ENCODE peak calls at places on chromosomes 4 and X, in six cellular contexts. One of them, this sample, is unnamed.
A peak's percentile ranks its signal among the peaks of the same experiment; 100 is the strongest.

GRCh38 chr4:140052050-140052449 is 101.9 kb downstream of the MAML3 start:
- DNase-seq in glutamatergic neuron: peak; percentile 40
- DNase-seq in mammary epithelial cell: peak; percentile 29
- DNase-seq in GM23338: peak; percentile 50
- DNase-seq in fibroblast of lung: peak; percentile 39
- DNase-seq in brain microvascular endothelial cell: peak; percentile 50
- DNase-seq in this sample: peak; percentile 48

GRCh38 chrX:110733166-110733565 is 62.5 kb downstream of the CHRDL1 start:
- DNase-seq in glutamatergic neuron: no peak
- DNase-seq in mammary epithelial cell: peak; percentile 40
- DNase-seq in GM23338: no peak
- DNase-seq in fibroblast of lung: peak; percentile 41
- DNase-seq in brain microvascular endothelial cell: no peak
- DNase-seq in this sample: no peak

GRCh38 chrX:96407501-96407900 is 277.1 kb upstream of the DIAPH2 start:
- DNase-seq in glutamatergic neuron: no peak
- DNase-seq in mammary epithelial cell: no peak
- DNase-seq in GM23338: no peak
- DNase-seq in fibroblast of lung: peak; percentile 56
- DNase-seq in brain microvascular endothelial cell: peak; percentile 61
- DNase-seq in this sample: peak; percentile 69

GRCh38 chr4:48268956-48269860 is at the start of gene TEC:
- DNase-seq in glutamatergic neuron: peak; percentile 61
- DNase-seq in mammary epithelial cell: no peak
- DNase-seq in GM23338: peak; percentile 80
- DNase-seq in fibroblast of lung: peak; percentile 21
- DNase-seq in brain microvascular endothelial cell: no peak
- DNase-seq in this sample: no peak

GRCh38 chr4:109928327-109929045 is 15.8 kb downstream of the EGF start:
- DNase-seq in glutamatergic neuron: no peak
- DNase-seq in mammary epithelial cell: no peak
- DNase-seq in GM23338: peak; percentile 34
- DNase-seq in fibroblast of lung: no peak
- DNase-seq in brain microvascular endothelial cell: no peak
- DNase-seq in this sample: no peak

GRCh38 chr4:76968937-76969336 is 19.4 kb downstream of the SEPTIN11 start:
- DNase-seq in glutamatergic neuron: no peak
- DNase-seq in mammary epithelial cell: no peak
- DNase-seq in GM23338: no peak
- DNase-seq in fibroblast of lung: no peak
- DNase-seq in brain microvascular endothelial cell: no peak
- DNase-seq in this sample: no peak

GRCh38 chr4:142845293-142846070 is 619 bp downstream of the INPP4B start:
- DNase-seq in glutamatergic neuron: peak; percentile 57
- DNase-seq in mammary epithelial cell: peak; percentile 19
- DNase-seq in GM23338: peak; percentile 63
- DNase-seq in fibroblast of lung: peak; percentile 29
- DNase-seq in brain microvascular endothelial cell: no peak
- DNase-seq in this sample: peak; percentile 22

GRCh38 chr4:5052424-5052702 is 1.1 kb downstream of the STK32B start:
- DNase-seq in glutamatergic neuron: no peak
- DNase-seq in mammary epithelial cell: no peak
- DNase-seq in GM23338: no peak
- DNase-seq in fibroblast of lung: no peak
- DNase-seq in brain microvascular endothelial cell: peak; percentile 11
- DNase-seq in this sample: peak; percentile 14

GRCh38 chr4:153409412-153409811 is 56.7 kb upstream of the TMEM131L start:
- DNase-seq in glutamatergic neuron: no peak
- DNase-seq in mammary epithelial cell: peak; percentile 32
- DNase-seq in GM23338: no peak
- DNase-seq in fibroblast of lung: peak; percentile 85
- DNase-seq in brain microvascular endothelial cell: peak; percentile 76
- DNase-seq in this sample: peak; percentile 76

GRCh38 chr4:74189331-74190043 is 31.6 kb downstream of the MTHFD2L start:
- DNase-seq in glutamatergic neuron: no peak
- DNase-seq in mammary epithelial cell: peak; percentile 44
- DNase-seq in GM23338: peak; percentile 76
- DNase-seq in fibroblast of lung: peak; percentile 58
- DNase-seq in brain microvascular endothelial cell: no peak
- DNase-seq in this sample: peak; percentile 56

GRCh38 chr4:144336633-144337032 is 196.1 kb upstream of the GYPA start:
- DNase-seq in glutamatergic neuron: no peak
- DNase-seq in mammary epithelial cell: no peak
- DNase-seq in GM23338: no peak
- DNase-seq in fibroblast of lung: no peak
- DNase-seq in brain microvascular endothelial cell: no peak
- DNase-seq in this sample: no peak

GRCh38 chr4:10082047-10082446 is 34.6 kb downstream of the WDR1 start:
- DNase-seq in glutamatergic neuron: peak; percentile 4
- DNase-seq in mammary epithelial cell: no peak
- DNase-seq in GM23338: no peak
- DNase-seq in fibroblast of lung: no peak
- DNase-seq in brain microvascular endothelial cell: no peak
- DNase-seq in this sample: no peak

GRCh38 chr4:76514087-76514486 is 79.1 kb downstream of the SHROOM3 start:
- DNase-seq in glutamatergic neuron: no peak
- DNase-seq in mammary epithelial cell: no peak
- DNase-seq in GM23338: no peak
- DNase-seq in fibroblast of lung: no peak
- DNase-seq in brain microvascular endothelial cell: no peak
- DNase-seq in this sample: no peak

GRCh38 chr4:22091351-22091731 is 142.8 kb upstream of the KCNIP4 start:
- DNase-seq in glutamatergic neuron: peak; percentile 20
- DNase-seq in mammary epithelial cell: no peak
- DNase-seq in GM23338: peak; percentile 66
- DNase-seq in fibroblast of lung: no peak
- DNase-seq in brain microvascular endothelial cell: no peak
- DNase-seq in this sample: no peak

GRCh38 chr4:79917246-79917645 is 155.8 kb downstream of the ANTXR2 start:
- DNase-seq in glutamatergic neuron: peak; percentile 45
- DNase-seq in mammary epithelial cell: peak; percentile 32
- DNase-seq in GM23338: peak; percentile 85
- DNase-seq in fibroblast of lung: peak; percentile 45
- DNase-seq in brain microvascular endothelial cell: peak; percentile 46
- DNase-seq in this sample: peak; percentile 41

GRCh38 chr4:174210952-174211490 is 72.4 kb downstream of the FBXO8 start:
- DNase-seq in glutamatergic neuron: no peak
- DNase-seq in mammary epithelial cell: no peak
- DNase-seq in GM23338: no peak
- DNase-seq in fibroblast of lung: no peak
- DNase-seq in brain microvascular endothelial cell: no peak
- DNase-seq in this sample: no peak

GRCh38 chr4:26150948-26151347 is 169.9 kb upstream of the RBPJ start:
- DNase-seq in glutamatergic neuron: no peak
- DNase-seq in mammary epithelial cell: peak; percentile 5
- DNase-seq in GM23338: no peak
- DNase-seq in fibroblast of lung: peak; percentile 57
- DNase-seq in brain microvascular endothelial cell: no peak
- DNase-seq in this sample: no peak

GRCh38 chr4:26558166-26558895 is 25.6 kb upstream of the TBC1D19 start:
- DNase-seq in glutamatergic neuron: no peak
- DNase-seq in mammary epithelial cell: no peak
- DNase-seq in GM23338: no peak
- DNase-seq in fibroblast of lung: no peak
- DNase-seq in brain microvascular endothelial cell: no peak
- DNase-seq in this sample: no peak

GRCh38 chr4:175435437-175435836 is 376.6 kb downstream of the GPM6A start:
- DNase-seq in glutamatergic neuron: peak; percentile 45
- DNase-seq in mammary epithelial cell: no peak
- DNase-seq in GM23338: no peak
- DNase-seq in fibroblast of lung: no peak
- DNase-seq in brain microvascular endothelial cell: no peak
- DNase-seq in this sample: no peak

GRCh38 chr4:188781655-188782054 is 642.4 kb downstream of the TRIML1 start:
- DNase-seq in glutamatergic neuron: peak; percentile 51
- DNase-seq in mammary epithelial cell: no peak
- DNase-seq in GM23338: peak; percentile 70
- DNase-seq in fibroblast of lung: no peak
- DNase-seq in brain microvascular endothelial cell: peak; percentile 27
- DNase-seq in this sample: no peak

GRCh38 chr4:98745372-98745771 is 87.0 kb upstream of the TSPAN5 start:
- DNase-seq in glutamatergic neuron: no peak
- DNase-seq in mammary epithelial cell: peak; percentile 32
- DNase-seq in GM23338: peak; percentile 56
- DNase-seq in fibroblast of lung: no peak
- DNase-seq in brain microvascular endothelial cell: peak; percentile 16
- DNase-seq in this sample: no peak
- TF ChIP-seq CTCF in glutamatergic neuron: no peak
- TF ChIP-seq CTCF in mammary epithelial cell: peak; percentile 63
- TF ChIP-seq CTCF in GM23338: peak; percentile 72
- TF ChIP-seq CTCF in fibroblast of lung: peak; percentile 32
- TF ChIP-seq CTCF in brain microvascular endothelial cell: peak; percentile 58
- TF ChIP-seq CTCF in this sample: peak; percentile 21

GRCh38 chr4:113908829-113909228 is 70.6 kb downstream of the ARSJ start:
- DNase-seq in glutamatergic neuron: no peak
- DNase-seq in mammary epithelial cell: no peak
- DNase-seq in GM23338: no peak
- DNase-seq in fibroblast of lung: no peak
- DNase-seq in brain microvascular endothelial cell: no peak
- DNase-seq in this sample: no peak
- TF ChIP-seq CTCF in glutamatergic neuron: no peak
- TF ChIP-seq CTCF in mammary epithelial cell: no peak
- TF ChIP-seq CTCF in GM23338: no peak
- TF ChIP-seq CTCF in fibroblast of lung: peak; percentile 9
- TF ChIP-seq CTCF in brain microvascular endothelial cell: no peak
- TF ChIP-seq CTCF in this sample: no peak

GRCh38 chr4:155017426-155017825 is 191.0 kb upstream of the NPY2R start:
- DNase-seq in glutamatergic neuron: no peak
- DNase-seq in mammary epithelial cell: no peak
- DNase-seq in GM23338: no peak
- DNase-seq in fibroblast of lung: no peak
- DNase-seq in brain microvascular endothelial cell: no peak
- DNase-seq in this sample: no peak
- TF ChIP-seq CTCF in glutamatergic neuron: no peak
- TF ChIP-seq CTCF in mammary epithelial cell: no peak
- TF ChIP-seq CTCF in GM23338: no peak
- TF ChIP-seq CTCF in fibroblast of lung: no peak
- TF ChIP-seq CTCF in brain microvascular endothelial cell: no peak
- TF ChIP-seq CTCF in this sample: no peak

DNA sequence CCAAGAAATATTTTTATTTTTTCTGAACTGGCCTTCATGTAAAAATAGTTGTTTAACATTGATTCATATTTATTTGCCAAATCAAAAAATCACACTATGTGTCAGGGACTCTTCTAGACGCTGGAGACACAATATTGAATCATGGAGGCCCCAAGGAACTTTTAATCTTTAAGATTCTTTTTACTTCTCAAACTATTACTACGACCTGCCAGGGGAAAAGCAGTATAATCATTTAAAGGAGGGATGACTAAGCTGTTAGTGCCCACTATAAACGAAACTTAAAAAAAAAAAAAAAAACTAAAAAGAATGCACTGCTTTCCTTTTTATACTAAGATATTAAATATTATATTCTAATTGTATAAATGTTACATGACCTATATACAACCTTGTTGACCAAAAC is 84.7 kb downstream of the PPA2 start:
- DNase-seq in glutamatergic neuron: no peak
- DNase-seq in mammary epithelial cell: no peak
- DNase-seq in GM23338: no peak
- DNase-seq in fibroblast of lung: peak; percentile 46
- DNase-seq in brain microvascular endothelial cell: no peak
- DNase-seq in this sample: peak; percentile 15
- TF ChIP-seq CTCF in glutamatergic neuron: no peak
- TF ChIP-seq CTCF in mammary epithelial cell: no peak
- TF ChIP-seq CTCF in GM23338: no peak
- TF ChIP-seq CTCF in fibroblast of lung: no peak
- TF ChIP-seq CTCF in brain microvascular endothelial cell: no peak
- TF ChIP-seq CTCF in this sample: no peak

DNA sequence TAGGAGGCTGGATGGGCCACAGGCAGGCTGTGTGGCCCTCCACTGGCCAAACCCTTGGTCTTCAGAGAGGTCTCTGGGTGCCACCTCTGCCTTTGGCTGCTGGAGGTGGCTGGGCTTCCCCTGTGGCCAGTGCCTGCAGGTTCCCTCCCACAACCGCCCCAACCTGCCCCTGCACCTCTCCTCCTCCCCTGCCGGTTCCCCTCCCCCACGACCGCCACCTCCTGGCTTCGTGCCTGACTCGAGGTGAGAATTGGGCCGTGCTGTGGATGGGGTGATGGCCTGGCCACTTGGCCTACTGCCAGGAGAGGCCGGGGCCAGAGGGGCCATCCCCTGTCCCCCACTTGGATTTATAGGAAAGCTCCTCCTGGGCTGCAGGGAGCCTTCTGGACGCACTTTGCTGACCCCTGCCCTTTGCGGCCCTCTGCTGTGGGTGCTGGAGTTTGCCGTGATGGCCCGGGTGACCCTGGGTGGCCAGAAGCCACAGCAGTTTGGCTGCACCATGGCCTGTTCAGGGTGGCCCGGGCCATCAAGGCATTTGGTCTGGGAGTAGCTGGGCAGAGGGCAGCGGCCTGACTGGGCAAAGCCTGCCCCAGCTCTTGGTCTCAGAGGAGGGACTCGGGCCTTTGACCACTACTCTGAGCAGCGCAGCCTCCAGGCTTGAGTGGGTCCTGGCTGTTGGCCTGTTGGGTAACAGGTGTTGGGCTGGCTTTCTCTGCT is 3.8 kb downstream of the NAT8L start:
- DNase-seq in glutamatergic neuron: peak; percentile 17
- DNase-seq in mammary epithelial cell: no peak
- DNase-seq in GM23338: no peak
- DNase-seq in fibroblast of lung: no peak
- DNase-seq in brain microvascular endothelial cell: no peak
- DNase-seq in this sample: no peak
- TF ChIP-seq CTCF in glutamatergic neuron: no peak
- TF ChIP-seq CTCF in mammary epithelial cell: no peak
- TF ChIP-seq CTCF in GM23338: no peak
- TF ChIP-seq CTCF in fibroblast of lung: no peak
- TF ChIP-seq CTCF in brain microvascular endothelial cell: no peak
- TF ChIP-seq CTCF in this sample: no peak

GRCh38 chr4:17817027-17817426 is 6.2 kb downstream of the NCAPG start:
- DNase-seq in glutamatergic neuron: no peak
- DNase-seq in mammary epithelial cell: peak; percentile 53
- DNase-seq in GM23338: peak; percentile 70
- DNase-seq in fibroblast of lung: peak; percentile 69
- DNase-seq in brain microvascular endothelial cell: peak; percentile 31
- DNase-seq in this sample: peak; percentile 81
- TF ChIP-seq CTCF in glutamatergic neuron: peak; percentile 25
- TF ChIP-seq CTCF in mammary epithelial cell: peak; percentile 55
- TF ChIP-seq CTCF in GM23338: peak; percentile 55
- TF ChIP-seq CTCF in fibroblast of lung: peak; percentile 59
- TF ChIP-seq CTCF in brain microvascular endothelial cell: peak; percentile 52
- TF ChIP-seq CTCF in this sample: peak; percentile 56

DNA sequence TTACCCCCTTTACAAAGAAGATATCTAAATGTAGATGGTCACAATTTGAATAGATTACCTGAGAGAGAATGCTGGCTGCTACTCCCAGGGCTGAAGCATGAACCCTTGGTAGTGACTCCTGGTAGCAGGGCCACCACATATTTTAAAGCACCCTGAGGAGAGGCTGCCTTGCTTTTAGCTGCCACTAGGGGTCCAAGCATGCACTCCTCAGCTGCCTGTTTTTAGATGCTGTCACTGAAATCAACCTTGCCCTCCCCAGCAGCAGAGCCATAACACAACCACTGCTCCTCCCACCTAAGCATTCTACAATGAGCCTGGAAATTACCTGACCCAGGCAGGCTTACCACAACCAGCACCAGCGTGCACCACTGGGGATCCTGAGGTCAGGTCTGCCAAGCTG is 850.9 kb downstream of the FAM133A start:
- DNase-seq in glutamatergic neuron: no peak
- DNase-seq in mammary epithelial cell: peak; percentile 20
- DNase-seq in GM23338: peak; percentile 22
- DNase-seq in fibroblast of lung: no peak
- DNase-seq in brain microvascular endothelial cell: no peak
- DNase-seq in this sample: no peak
- TF ChIP-seq CTCF in glutamatergic neuron: no peak
- TF ChIP-seq CTCF in mammary epithelial cell: peak; percentile 51
- TF ChIP-seq CTCF in GM23338: peak; percentile 43
- TF ChIP-seq CTCF in fibroblast of lung: no peak
- TF ChIP-seq CTCF in brain microvascular endothelial cell: peak; percentile 8
- TF ChIP-seq CTCF in this sample: no peak

GRCh38 chr4:54185380-54185779 is 43.7 kb upstream of the PDGFRA start:
- DNase-seq in glutamatergic neuron: no peak
- DNase-seq in mammary epithelial cell: no peak
- DNase-seq in GM23338: no peak
- DNase-seq in fibroblast of lung: no peak
- DNase-seq in brain microvascular endothelial cell: no peak
- DNase-seq in this sample: no peak
- TF ChIP-seq CTCF in glutamatergic neuron: no peak
- TF ChIP-seq CTCF in mammary epithelial cell: no peak
- TF ChIP-seq CTCF in GM23338: peak; percentile 25
- TF ChIP-seq CTCF in fibroblast of lung: no peak
- TF ChIP-seq CTCF in brain microvascular endothelial cell: no peak
- TF ChIP-seq CTCF in this sample: no peak

This sample was measured in astrocyte of the spinal cord.